ENCODE peak calls at places on chromosomes 13 and 19, in nine cellular contexts. U is CD8-positive, alpha-beta memory T cell; T is AG04450; Z is endothelial cell of umbilical vein; N is H9; E is suprapubic skin; M is IMR-90; A is astrocyte; F is GM23248. X is an unnamed sample. For H3K9me3, the result is how much of the 10 kb centered on the place peaks cover.

GRCh38 chr19:14505488-14506239 is 9.7 kb upstream of the GIPC1 start:
- DNase-seq in Z (peak), N (peak), T (no peak), M (peak), A (peak), F (peak), E (no peak), U (peak), X (peak)

GRCh38 chr13:99312493-99312883 is 5.3 kb upstream of the GPR183 start:
- DNase-seq in M (peak), T (no peak), A (peak), U (no peak), F (peak), E (peak), Z (no peak), N (no peak), X (no peak)

GRCh38 chr13:44117351-44117750 is 237.6 kb downstream of the LACC1 start:
- DNase-seq in Z (peak), A (peak), T (no peak), E (no peak), F (peak), N (no peak), U (no peak), M (peak), X (no peak)

GRCh38 chr13:100506154-100506553 is 82.4 kb downstream of the GGACT start:
- DNase-seq in N (no peak), M (no peak), E (no peak), F (no peak), A (no peak), Z (no peak), U (no peak), T (no peak), X (no peak)

GRCh38 chr13:75579529-75579928 is 29.9 kb downstream of the UCHL3 start:
- DNase-seq in E (no peak), M (no peak), F (no peak), T (no peak), A (no peak), Z (no peak), U (no peak), N (no peak), X (no peak)

GRCh38 chr19:49997709-49998108 is 27.5 kb downstream of the VRK3 start:
- DNase-seq in A (no peak), T (no peak), F (peak), U (no peak), Z (peak), M (peak), N (peak), E (no peak), X (no peak)

GRCh38 chr13:110520431-110521295 is 40.9 kb downstream of the RAB20 start:
- DNase-seq in A (peak), U (no peak), Z (no peak), N (no peak), T (peak), M (peak), E (peak), F (peak), X (no peak)

GRCh38 chr19:1171755-1172352 is 2.2 kb downstream of the SBNO2 start:
- DNase-seq in E (peak), F (peak), N (no peak), M (no peak), U (no peak), Z (no peak), A (no peak), T (no peak), X (no peak)

GRCh38 chr13:40651866-40652587 is 14.4 kb downstream of the FOXO1 start:
- DNase-seq in F (no peak), Z (no peak), A (no peak), E (no peak), M (no peak), T (no peak), U (no peak), N (peak), X (no peak)

GRCh38 chr19:14366529-14366928 is 14.7 kb upstream of the ADGRE5 start:
- DNase-seq in E (no peak), T (no peak), Z (peak), N (peak), M (peak), U (peak), F (peak), A (peak), X (peak)

GRCh38 chr19:40921005-40921897 is 39.2 kb upstream of the CYP2A7 start:
- DNase-seq in M (no peak), F (peak), Z (peak), E (no peak), N (no peak), U (no peak), T (no peak), A (no peak), X (no peak)

GRCh38 chr13:44243198-44243852 is 130.3 kb upstream of the SERP2 start:
- DNase-seq in M (peak), N (peak), U (no peak), T (no peak), F (peak), A (peak), Z (peak), E (no peak), X (no peak)

GRCh38 chr13:113448545-113448884 is 4.8 kb downstream of the ADPRHL1 start:
- DNase-seq in U (no peak), T (no peak), E (no peak), F (no peak), M (no peak), A (no peak), Z (no peak), N (peak), X (no peak)

GRCh38 chr13:107553838-107554237 is 661.5 kb downstream of the LIG4 start:
- DNase-seq in E (no peak), T (no peak), N (no peak), U (no peak), M (peak), F (peak), Z (no peak), A (no peak), X (no peak)

GRCh38 chr19:38394488-38394887 is 6.0 kb downstream of the SPRED3 start:
- DNase-seq in U (peak), E (no peak), Z (peak), M (no peak), T (no peak), N (peak), F (peak), A (no peak), X (peak)

GRCh38 chr13:96473463-96474157 is 383.7 kb downstream of the HS6ST3 start:
- DNase-seq in E (no peak), T (no peak), N (no peak), U (no peak), A (peak), M (no peak), Z (no peak), F (no peak), X (no peak)

GRCh38 chr13:108549989-108550388 is 79.4 kb upstream of the MYO16 start:
- DNase-seq in A (no peak), Z (no peak), F (no peak), T (no peak), M (no peak), U (no peak), E (no peak), N (no peak), X (no peak)

GRCh38 chr19:5143471-5144411 is 174.8 kb downstream of the KDM4B start:
- DNase-seq in A (no peak), Z (no peak), M (no peak), F (no peak), T (no peak), U (no peak), E (no peak), N (no peak), X (peak)

GRCh38 chr19:2270572-2271515 is 11.1 kb downstream of the PEAK3 start:
- DNase-seq in T (peak), E (peak), U (peak), M (peak), Z (peak), N (no peak), A (peak), F (peak), X (peak)

GRCh38 chr19:17784201-17785008 is 10.5 kb upstream of the B3GNT3 start:
- DNase-seq in U (peak), T (no peak), F (peak), N (peak), M (peak), A (no peak), E (no peak), Z (peak), X (peak)

GRCh38 chr19:38707512-38708114 is 36.7 kb downstream of the CAPN12 start:
- DNase-seq in E (peak), N (no peak), Z (peak), M (peak), T (no peak), F (peak), U (no peak), A (no peak), X (no peak)

GRCh38 chr19:48346161-48346560 is 17.6 kb downstream of the TMEM143 start:
- DNase-seq in U (no peak), T (no peak), E (no peak), N (no peak), F (no peak), Z (no peak), A (no peak), M (no peak), X (no peak)

GRCh38 chr13:37068962-37069361 is 9.5 kb upstream of the SUPT20H start:
- DNase-seq in A (no peak), E (no peak), T (no peak), N (no peak), M (peak), F (peak), U (no peak), Z (peak), X (no peak)

GRCh38 chr13:103573446-103573845 is 507.2 kb upstream of the SLC10A2 start:
- DNase-seq in E (no peak), T (no peak), Z (no peak), A (no peak), U (no peak), M (no peak), F (no peak), N (no peak), X (no peak)

GRCh38 chr19:19106061-19106551 is 32.2 kb downstream of the TMEM161A start:
- DNase-seq in Z (no peak), A (no peak), U (no peak), M (no peak), N (peak), E (no peak), F (no peak), T (no peak), X (no peak)

GRCh38 chr19:35153701-35154534 is 617 bp upstream of the FXYD5 start:
- DNase-seq in F (peak), N (peak), M (no peak), E (peak), A (no peak), U (peak), Z (peak), T (no peak), X (peak)

GRCh38 chr13:46831588-46832194 is 34.7 kb upstream of the ESD start:
- DNase-seq in N (no peak), E (no peak), A (peak), U (no peak), M (peak), T (peak), Z (peak), F (peak), X (no peak)

GRCh38 chr19:325937-326565 is 18.5 kb downstream of the MIER2 start:
- DNase-seq in M (no peak), T (no peak), U (no peak), N (no peak), Z (no peak), F (no peak), E (no peak), A (no peak), X (no peak)

GRCh38 chr19:48993175-48994034 is at the start of the genes GYS1 and RUVBL2:
- DNase-seq in F (peak), E (peak), Z (peak), U (peak), M (peak), A (peak), T (peak), N (peak), X (peak)

GRCh38 chr13:43441464-43441863 is 345.3 kb downstream of the ENOX1 start:
- DNase-seq in E (no peak), N (no peak), Z (no peak), T (no peak), M (no peak), U (no peak), F (no peak), A (no peak), X (no peak)

GRCh38 chr13:90015565-90016507 is 1331.7 kb upstream of the MIR17HG start:
- DNase-seq in Z (no peak), U (no peak), A (peak), E (no peak), N (no peak), M (no peak), F (no peak), T (no peak), X (no peak)

GRCh38 chr19:18425515-18426415 is 6.6 kb downstream of the SSBP4 start:
- DNase-seq in M (peak), E (no peak), N (no peak), T (no peak), F (peak), U (no peak), A (peak), Z (no peak), X (no peak)

GRCh38 chr13:73059460-73060250 is 850 bp downstream of the KLF5 start:
- DNase-seq in N (peak), Z (peak), T (no peak), E (no peak), F (peak), U (peak), A (no peak), M (peak), X (peak)

GRCh38 chr13:22061371-22061805 is 390.5 kb downstream of the FGF9 start:
- DNase-seq in N (peak), M (no peak), Z (no peak), F (no peak), T (no peak), U (peak), E (no peak), A (no peak), X (no peak)

GRCh38 chr13:33132644-33133440 is 116.6 kb downstream of the KL start:
- DNase-seq in M (peak), E (no peak), N (no peak), Z (peak), A (peak), T (no peak), U (no peak), F (peak), X (no peak)

GRCh38 chr13:59178344-59178743 is 985.4 kb downstream of the DIAPH3 start:
- DNase-seq in Z (no peak), M (peak), N (no peak), F (no peak), U (no peak), E (no peak), A (no peak), T (no peak), X (no peak)

GRCh38 chr13:29125145-29125933 is 305.2 kb downstream of the MTUS2 start:
- DNase-seq in T (no peak), A (no peak), F (no peak), Z (no peak), M (no peak), E (no peak), N (no peak), U (no peak), X (no peak)

GRCh38 chr13:29129616-29130015 is 309.5 kb downstream of the MTUS2 start:
- DNase-seq in Z (no peak), N (no peak), F (no peak), U (no peak), T (no peak), A (no peak), E (no peak), M (no peak), X (no peak)

GRCh38 chr13:29131159-29131558 is 311.0 kb downstream of the MTUS2 start:
- DNase-seq in T (no peak), E (no peak), N (no peak), U (no peak), A (no peak), Z (no peak), F (no peak), M (no peak), X (no peak)

GRCh38 chr13:29125934-29126424 is 305.8 kb downstream of the MTUS2 start:
- DNase-seq in N (no peak), A (no peak), U (no peak), Z (no peak), T (no peak), E (no peak), F (no peak), M (no peak), X (no peak)
- H3K9me3 ChIP-seq in N (under half), A (under half), U (under half), Z (under half), T (under half), E (under half), F (under half), M (under half), X (under half)

GRCh38 chr19:10317045-10317856 is 1.4 kb upstream of the FDX2 start:
- DNase-seq in M (no peak), U (no peak), A (no peak), Z (no peak), N (no peak), F (no peak), T (no peak), E (no peak), X (no peak)
- H3K9me3 ChIP-seq in M (under half), U (under half), A (under half), Z (under half), N (under half), F (under half), T (under half), E (under half), X (under half)

GRCh38 chr19:23772668-23773063 is 14.0 kb upstream of the ZNF681 start:
- DNase-seq in A (no peak), N (no peak), F (no peak), E (peak), T (no peak), U (no peak), M (no peak), Z (no peak), X (no peak)

GRCh38 chr19:23771761-23772667 is 13.3 kb upstream of the ZNF681 start:
- DNase-seq in T (no peak), E (peak), F (no peak), M (no peak), Z (no peak), N (no peak), A (no peak), U (no peak), X (no peak)

GRCh38 chr19:23771348-23771747 is 12.7 kb upstream of the ZNF681 start:
- DNase-seq in T (no peak), E (peak), N (no peak), A (no peak), Z (no peak), F (no peak), U (no peak), M (no peak), X (no peak)

GRCh38 chr19:23769691-23770468 is 11.2 kb upstream of the ZNF681 start:
- DNase-seq in T (no peak), M (no peak), N (no peak), F (no peak), E (no peak), A (no peak), U (no peak), Z (no peak), X (no peak)

DNA sequence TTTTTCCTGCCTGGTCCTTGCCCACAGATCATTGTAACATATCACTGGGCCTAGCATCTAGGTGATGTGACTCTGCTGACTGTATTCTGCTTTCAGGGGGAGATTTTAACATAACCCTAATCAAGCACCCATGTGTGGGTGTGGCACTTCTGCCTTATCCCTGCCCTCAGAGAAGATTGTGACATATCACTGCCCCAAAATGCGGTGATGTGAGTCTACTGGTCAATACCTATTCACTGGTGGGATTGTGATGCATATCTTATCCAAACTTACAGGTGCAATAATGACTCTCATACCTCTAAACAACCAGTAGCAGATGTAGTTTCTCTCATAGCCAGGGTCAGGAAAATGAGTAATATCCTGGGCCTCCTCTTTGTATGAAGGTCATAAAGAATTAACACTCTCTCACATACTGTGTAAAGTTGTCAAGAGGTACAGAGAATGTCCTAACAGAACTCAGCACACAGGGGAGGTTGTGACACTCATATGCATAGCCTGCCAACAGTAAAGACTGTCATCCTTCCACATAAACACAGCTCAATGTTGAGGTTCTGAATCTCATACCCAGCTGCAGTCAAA is 12.1 kb upstream of the ZNF681 start:
- DNase-seq in N (no peak), T (no peak), M (no peak), F (no peak), A (no peak), U (no peak), Z (no peak), E (no peak), X (no peak)
- H3K9me3 ChIP-seq in N (under half), T (under half), M (under half), F (under half), A (under half), U (under half), Z (under half), E (under half), X (under half)

GRCh38 chr19:28293685-28294084 is 919.3 kb downstream of the UQCRFS1 start:
- DNase-seq in Z (no peak), A (no peak), T (no peak), M (no peak), N (no peak), E (no peak), U (no peak), F (no peak), X (no peak)
- H3K9me3 ChIP-seq in Z (under half), A (under half), T (half or more), M (under half), N (under half), E (under half), U (under half), F (under half), X (under half)

DNA sequence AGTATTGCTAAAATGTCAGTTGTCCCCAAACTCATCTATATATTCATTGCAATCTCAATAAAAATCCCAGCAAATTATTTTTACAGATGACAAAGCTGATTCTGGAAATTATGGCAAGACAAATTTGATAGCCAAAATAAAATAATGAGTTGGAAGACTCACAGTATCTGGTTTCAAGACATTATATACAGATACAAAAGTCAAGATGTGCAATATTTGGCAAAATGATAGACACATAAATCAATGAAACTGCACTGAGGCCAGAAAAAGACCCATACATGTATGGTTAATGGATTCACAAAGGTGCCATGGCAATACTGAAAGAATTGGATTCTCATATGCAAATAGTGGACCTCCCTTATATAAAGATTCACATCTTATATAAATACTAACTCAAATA is 24.2 kb downstream of the ZNF45 start:
- DNase-seq in N (no peak), U (no peak), F (no peak), A (no peak), T (no peak), Z (no peak), E (no peak), M (no peak), X (no peak)
- H3K9me3 ChIP-seq in N (half or more), U (half or more), F (under half), A (under half), T (under half), Z (under half), E (half or more), M (under half), X (under half)

GRCh38 chr19:12272386-12272785 is 22.3 kb downstream of the ZNF44 start:
- DNase-seq in U (no peak), A (no peak), M (no peak), Z (no peak), T (no peak), F (no peak), N (no peak), E (no peak), X (no peak)
- H3K9me3 ChIP-seq in U (half or more), A (half or more), M (half or more), Z (under half), T (half or more), F (under half), N (half or more), E (under half), X (half or more)

X was measured in T-helper 17 cell.